ENCODE peak calls at places on chromosomes 12 and 14, in six cellular contexts. G, I, F, P, V and D are unnamed samples.

GRCh38 chr12:74365178-74365964 is 172.3 kb upstream of the ATXN7L3B start:
- DNase-seq in G (peak), I (peak), F (no peak), P (no peak), V (peak), D (no peak)

GRCh38 chr12:15227004-15227679 is 5.9 kb upstream of the RERG start:
- DNase-seq in G (peak), I (peak), F (no peak), P (peak), V (peak), D (no peak)

GRCh38 chr14:55128386-55129085 is 516 bp upstream of the LGALS3 start:
- DNase-seq in G (no peak), I (no peak), F (no peak), P (no peak), V (no peak), D (no peak)

GRCh38 chr12:92466391-92467305 is 236.1 kb upstream of the PLEKHG7 start:
- DNase-seq in G (no peak), I (no peak), F (no peak), P (peak), V (no peak), D (no peak)

GRCh38 chr14:76937181-76938091 is 91.1 kb downstream of the IRF2BPL start:
- DNase-seq in G (no peak), I (peak), F (no peak), P (no peak), V (no peak), D (no peak)

GRCh38 chr14:99191663-99192621 is 80.1 kb downstream of the BCL11B start:
- DNase-seq in G (no peak), I (peak), F (peak), P (peak), V (no peak), D (no peak)

GRCh38 chr12:102824218-102824835 is 92.7 kb downstream of the PAH start:
- DNase-seq in G (peak), I (peak), F (no peak), P (peak), V (peak), D (no peak)

GRCh38 chr14:95389471-95390011 is 69.8 kb upstream of the CLMN start:
- DNase-seq in G (no peak), I (peak), F (no peak), P (no peak), V (no peak), D (no peak)

GRCh38 chr14:55711171-55711811 is 131.3 kb downstream of the KTN1 start:
- DNase-seq in G (peak), I (no peak), F (no peak), P (no peak), V (no peak), D (no peak)

GRCh38 chr14:71733210-71733883 is 198.9 kb upstream of the RGS6 start:
- DNase-seq in G (no peak), I (no peak), F (no peak), P (no peak), V (no peak), D (no peak)

GRCh38 chr12:29376118-29376517 is 4.9 kb downstream of the ERGIC2 start:
- DNase-seq in G (no peak), I (no peak), F (no peak), P (no peak), V (no peak), D (no peak)

GRCh38 chr12:111248981-111249380 is 119.9 kb downstream of the PHETA1 start:
- DNase-seq in G (no peak), I (no peak), F (no peak), P (no peak), V (no peak), D (no peak)

GRCh38 chr14:35374273-35374681 is 30.3 kb downstream of the NFKBIA start:
- DNase-seq in G (peak), I (peak), F (no peak), P (no peak), V (no peak), D (peak)